ENCODE peak calls at places on chromosomes 1 and 21, in four cellular contexts. One of them, this sample, is unnamed.

GRCh38 chr1:4726620-4727341 is 72.4 kb downstream of the AJAP1 start:
- DNase-seq in adrenal gland: no peak
- DNase-seq in ascending aorta: no peak
- DNase-seq in A549: no peak
- DNase-seq in this sample: no peak

GRCh38 chr1:154791292-154792278 is 78.5 kb downstream of the KCNN3 start:
- DNase-seq in adrenal gland: no peak
- DNase-seq in ascending aorta: no peak
- DNase-seq in A549: no peak
- DNase-seq in this sample: no peak

GRCh38 chr1:161069731-161070270 is at the start of gene ARHGAP30:
- DNase-seq in adrenal gland: peak
- DNase-seq in ascending aorta: peak
- DNase-seq in A549: no peak
- DNase-seq in this sample: no peak

GRCh38 chr1:26496881-26497280 is 24.6 kb downstream of the HMGN2 start:
- DNase-seq in adrenal gland: no peak
- DNase-seq in ascending aorta: no peak
- DNase-seq in A549: no peak
- DNase-seq in this sample: no peak

GRCh38 chr21:44539031-44539430 is 964 bp downstream of the KRTAP10-1 start:
- DNase-seq in adrenal gland: no peak
- DNase-seq in ascending aorta: no peak
- DNase-seq in A549: no peak
- DNase-seq in this sample: peak

GRCh38 chr1:9352364-9353140 is 59.9 kb downstream of the SPSB1 start:
- DNase-seq in adrenal gland: no peak
- DNase-seq in ascending aorta: no peak
- DNase-seq in A549: no peak
- DNase-seq in this sample: no peak

GRCh38 chr1:178407215-178407614 is 89.5 kb downstream of the CLEC20A start:
- DNase-seq in adrenal gland: no peak
- DNase-seq in ascending aorta: no peak
- DNase-seq in A549: no peak
- DNase-seq in this sample: no peak

GRCh38 chr1:216929870-216930582 is 206.8 kb upstream of the ESRRG start:
- DNase-seq in adrenal gland: no peak
- DNase-seq in ascending aorta: no peak
- DNase-seq in A549: no peak
- DNase-seq in this sample: no peak

GRCh38 chr1:229156819-229157218 is 114.1 kb upstream of the RAB4A start:
- DNase-seq in adrenal gland: peak
- DNase-seq in ascending aorta: peak
- DNase-seq in A549: peak
- DNase-seq in this sample: no peak

DNA sequence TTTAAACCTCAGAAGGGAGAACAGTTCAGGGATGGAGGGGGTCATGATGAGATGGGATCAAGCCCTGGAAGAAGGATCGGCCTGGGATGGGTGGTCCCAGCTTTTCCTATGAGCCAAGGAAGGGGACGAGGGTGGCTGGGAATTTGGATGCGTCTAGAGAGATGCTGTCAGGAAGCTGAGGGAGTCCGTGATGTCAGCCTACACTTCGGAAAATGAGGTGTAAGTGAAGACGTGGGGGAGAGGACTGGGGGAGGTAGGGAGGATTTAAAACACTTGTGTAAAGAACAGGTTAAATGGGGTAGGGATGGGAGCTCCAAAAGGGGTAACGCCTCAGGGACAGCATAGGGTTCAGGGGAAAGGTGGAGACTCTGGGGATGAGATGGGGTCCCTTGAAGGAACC is 27.5 kb downstream of the DLGAP3 start:
- DNase-seq in adrenal gland: no peak
- DNase-seq in ascending aorta: no peak
- DNase-seq in A549: no peak
- DNase-seq in this sample: peak
- H3K27ac ChIP-seq in adrenal gland: no peak
- H3K27ac ChIP-seq in ascending aorta: no peak
- H3K27ac ChIP-seq in A549: no peak
- H3K27ac ChIP-seq in this sample: no peak

GRCh38 chr1:183074215-183074614 is 51.0 kb downstream of the LAMC1 start:
- DNase-seq in adrenal gland: no peak
- DNase-seq in ascending aorta: no peak
- DNase-seq in A549: no peak
- DNase-seq in this sample: no peak

GRCh38 chr1:183070923-183071618 is 47.9 kb downstream of the LAMC1 start:
- DNase-seq in adrenal gland: no peak
- DNase-seq in ascending aorta: no peak
- DNase-seq in A549: no peak
- DNase-seq in this sample: no peak

GRCh38 chr1:183075861-183076260 is 52.6 kb downstream of the LAMC1 start:
- DNase-seq in adrenal gland: no peak
- DNase-seq in ascending aorta: no peak
- DNase-seq in A549: no peak
- DNase-seq in this sample: no peak

GRCh38 chr1:183070234-183070922 is 47.2 kb downstream of the LAMC1 start:
- DNase-seq in adrenal gland: no peak
- DNase-seq in ascending aorta: no peak
- DNase-seq in A549: no peak
- DNase-seq in this sample: no peak

DNA sequence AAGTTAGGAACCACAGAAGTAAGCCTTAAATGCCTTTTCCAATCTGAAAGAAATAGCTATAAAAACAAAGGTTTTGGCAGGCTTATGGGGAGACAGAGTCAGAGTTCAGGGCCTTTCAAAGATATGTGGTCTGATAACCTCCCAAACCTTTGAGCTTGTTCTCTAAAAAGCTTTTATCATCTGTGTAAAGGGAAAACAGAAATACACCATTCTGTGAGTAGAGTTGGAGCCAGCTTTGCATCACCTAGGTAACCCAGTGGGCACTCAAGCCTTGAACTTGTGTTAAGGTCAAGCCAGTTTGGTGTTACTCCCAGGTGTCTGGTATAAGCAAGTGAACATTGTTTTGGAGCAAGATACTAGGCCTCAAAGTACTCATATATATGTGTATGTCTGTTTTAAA is 50.1 kb downstream of the LAMC1 start:
- DNase-seq in adrenal gland: no peak
- DNase-seq in ascending aorta: no peak
- DNase-seq in A549: no peak
- DNase-seq in this sample: no peak
- H3K4me3 ChIP-seq in adrenal gland: no peak
- H3K4me3 ChIP-seq in ascending aorta: no peak
- H3K4me3 ChIP-seq in A549: no peak
- H3K4me3 ChIP-seq in this sample: no peak

GRCh38 chr21:19290328-19290727 is 886.7 kb upstream of the TMPRSS15 start:
- DNase-seq in adrenal gland: no peak
- DNase-seq in ascending aorta: no peak
- DNase-seq in A549: no peak
- DNase-seq in this sample: no peak

DNA sequence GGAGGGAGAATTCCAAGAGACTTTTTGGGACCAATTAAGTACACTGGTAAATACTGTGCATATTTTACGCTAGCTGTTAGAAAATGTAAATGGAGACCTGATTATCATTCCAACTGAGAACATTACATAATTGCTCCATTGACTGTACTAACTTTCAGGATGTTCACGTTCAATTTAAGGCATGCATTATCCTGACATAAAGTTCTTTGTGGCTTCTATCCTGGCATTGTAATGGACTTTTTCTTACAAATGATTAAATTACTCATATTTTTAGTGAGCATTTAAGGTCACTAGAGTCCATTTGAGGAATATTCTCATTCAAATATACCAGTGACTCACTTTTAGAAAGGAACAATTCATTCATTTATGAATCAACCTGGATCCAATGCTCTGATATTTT is 883.3 kb upstream of the TMPRSS15 start:
- DNase-seq in adrenal gland: no peak
- DNase-seq in ascending aorta: no peak
- DNase-seq in A549: no peak
- DNase-seq in this sample: no peak
- H3K27ac ChIP-seq in adrenal gland: no peak
- H3K27ac ChIP-seq in ascending aorta: no peak
- H3K27ac ChIP-seq in A549: no peak
- H3K27ac ChIP-seq in this sample: no peak

GRCh38 chr21:46065993-46066842 is 31.7 kb upstream of the COL6A2 start:
- DNase-seq in adrenal gland: peak
- DNase-seq in ascending aorta: peak
- DNase-seq in A549: no peak
- DNase-seq in this sample: no peak
- H3K4me3 ChIP-seq in adrenal gland: no peak
- H3K4me3 ChIP-seq in ascending aorta: peak
- H3K4me3 ChIP-seq in A549: no peak
- H3K4me3 ChIP-seq in this sample: peak

GRCh38 chr1:19793360-19794046 is 6.2 kb downstream of the TMCO4 start:
- DNase-seq in adrenal gland: no peak
- DNase-seq in ascending aorta: no peak
- DNase-seq in A549: no peak
- DNase-seq in this sample: no peak
- H3K27ac ChIP-seq in adrenal gland: no peak
- H3K27ac ChIP-seq in ascending aorta: no peak
- H3K27ac ChIP-seq in A549: no peak
- H3K27ac ChIP-seq in this sample: no peak

GRCh38 chr1:36442337-36442736 is 7.9 kb downstream of the OSCP1 start:
- DNase-seq in adrenal gland: no peak
- DNase-seq in ascending aorta: no peak
- DNase-seq in A549: no peak
- DNase-seq in this sample: no peak
- H3K4me3 ChIP-seq in adrenal gland: no peak
- H3K4me3 ChIP-seq in ascending aorta: no peak
- H3K4me3 ChIP-seq in A549: no peak
- H3K4me3 ChIP-seq in this sample: no peak

DNA sequence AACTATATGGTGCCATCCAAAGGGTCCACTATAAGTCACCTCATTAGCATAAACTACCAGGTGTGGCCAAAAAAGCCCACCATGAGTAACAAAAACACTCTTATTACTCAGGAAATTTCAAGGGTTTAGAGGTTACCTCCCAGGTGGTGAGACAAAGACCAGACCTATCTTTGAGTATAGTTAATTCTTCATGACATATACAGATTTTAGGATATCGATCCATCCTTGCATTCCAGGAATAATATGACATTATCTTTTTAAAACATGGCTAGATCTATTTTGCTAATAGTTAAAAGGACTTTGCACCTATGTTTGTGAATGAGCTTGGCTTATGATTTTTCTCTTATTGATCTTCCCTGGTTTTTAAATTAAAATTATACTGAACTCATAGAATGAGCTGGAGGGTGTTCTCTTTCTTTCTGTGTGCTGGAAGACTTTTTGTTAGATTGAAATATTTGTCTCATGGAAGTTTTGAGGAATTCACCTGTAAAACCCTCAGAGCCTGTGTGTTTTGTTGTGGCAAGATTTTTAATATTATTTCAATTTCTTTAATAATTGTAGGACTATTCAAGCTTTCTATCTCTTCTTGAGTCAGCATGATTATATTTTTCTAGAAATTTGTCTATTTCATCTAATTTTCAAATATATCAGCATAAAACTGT is 138.7 kb upstream of the SLC45A1 start:
- DNase-seq in adrenal gland: no peak
- DNase-seq in ascending aorta: no peak
- DNase-seq in A549: no peak
- DNase-seq in this sample: no peak
- H3K27ac ChIP-seq in adrenal gland: no peak
- H3K27ac ChIP-seq in ascending aorta: no peak
- H3K27ac ChIP-seq in A549: peak
- H3K27ac ChIP-seq in this sample: no peak

GRCh38 chr1:172489847-172490246 is 43.1 kb upstream of the SUCO start:
- DNase-seq in adrenal gland: no peak
- DNase-seq in ascending aorta: no peak
- DNase-seq in A549: no peak
- DNase-seq in this sample: no peak

GRCh38 chr1:172484252-172484651 is 40.4 kb upstream of the PIGC start:
- DNase-seq in adrenal gland: no peak
- DNase-seq in ascending aorta: no peak
- DNase-seq in A549: no peak
- DNase-seq in this sample: no peak

GRCh38 chr1:172487550-172487949 is 43.7 kb upstream of the PIGC start:
- DNase-seq in adrenal gland: no peak
- DNase-seq in ascending aorta: no peak
- DNase-seq in A549: no peak
- DNase-seq in this sample: no peak

GRCh38 chr1:172485626-172486025 is 41.8 kb upstream of the PIGC start:
- DNase-seq in adrenal gland: no peak
- DNase-seq in ascending aorta: no peak
- DNase-seq in A549: no peak
- DNase-seq in this sample: no peak

GRCh38 chr1:172486805-172487454 is 43.1 kb upstream of the PIGC start:
- DNase-seq in adrenal gland: no peak
- DNase-seq in ascending aorta: no peak
- DNase-seq in A549: no peak
- DNase-seq in this sample: no peak
- H3K4me3 ChIP-seq in adrenal gland: no peak
- H3K4me3 ChIP-seq in ascending aorta: no peak
- H3K4me3 ChIP-seq in A549: no peak
- H3K4me3 ChIP-seq in this sample: no peak

GRCh38 chr1:43982241-43982640 is 3.2 kb downstream of the B4GALT2 start:
- DNase-seq in adrenal gland: no peak
- DNase-seq in ascending aorta: no peak
- DNase-seq in A549: no peak
- DNase-seq in this sample: no peak
- H3K27ac ChIP-seq in adrenal gland: no peak
- H3K27ac ChIP-seq in ascending aorta: no peak
- H3K27ac ChIP-seq in A549: no peak
- H3K27ac ChIP-seq in this sample: no peak